ENCODE peak calls at places on chromosome 19, in four cellular contexts. One of them, this sample, is unnamed.

GRCh38 chr19:29429581-29429980 is 96.2 kb upstream of the VSTM2B start:
- DNase-seq in transverse colon: no peak
- DNase-seq in GM23338: no peak
- DNase-seq in fibroblast of pulmonary artery: no peak
- DNase-seq in this sample: no peak

GRCh38 chr19:11797491-11797890 is 832 bp upstream of the ZNF491 start:
- DNase-seq in transverse colon: peak; percentile 92
- DNase-seq in GM23338: peak; percentile 94
- DNase-seq in fibroblast of pulmonary artery: peak; percentile 91
- DNase-seq in this sample: peak; percentile 89

GRCh38 chr19:41893899-41894298 is 10.9 kb downstream of the ARHGEF1 start:
- DNase-seq in fibroblast of pulmonary artery: no peak
- DNase-seq in GM23338: peak; percentile 63
- DNase-seq in transverse colon: no peak
- DNase-seq in this sample: no peak

GRCh38 chr19:43504426-43505185 is at the start of gene PHLDB3:
- DNase-seq in transverse colon: peak; percentile 60
- DNase-seq in GM23338: peak; percentile 65
- DNase-seq in fibroblast of pulmonary artery: no peak
- DNase-seq in this sample: no peak

GRCh38 chr19:29321116-29321515 is 108.2 kb upstream of the UQCRFS1 start:
- DNase-seq in fibroblast of pulmonary artery: no peak
- DNase-seq in transverse colon: no peak
- DNase-seq in GM23338: no peak
- DNase-seq in this sample: no peak

GRCh38 chr19:355134-355533 is 10.5 kb upstream of the MIER2 start:
- DNase-seq in GM23338: no peak
- DNase-seq in fibroblast of pulmonary artery: no peak
- DNase-seq in transverse colon: no peak
- DNase-seq in this sample: no peak

GRCh38 chr19:14941189-14941588 is at the start of gene OR7C2:
- DNase-seq in fibroblast of pulmonary artery: no peak
- DNase-seq in transverse colon: no peak
- DNase-seq in GM23338: no peak
- DNase-seq in this sample: no peak

GRCh38 chr19:52464798-52465470 is 11.6 kb downstream of the ZNF578 start:
- DNase-seq in fibroblast of pulmonary artery: no peak
- DNase-seq in GM23338: peak; percentile 94
- DNase-seq in transverse colon: no peak
- DNase-seq in this sample: no peak

GRCh38 chr19:9836021-9836420 is 903 bp downstream of the PIN1 start:
- DNase-seq in GM23338: no peak
- DNase-seq in fibroblast of pulmonary artery: peak; percentile 44
- DNase-seq in transverse colon: no peak
- DNase-seq in this sample: peak; percentile 24

GRCh38 chr19:14383898-14384669 is 2.8 kb downstream of the ADGRE5 start:
- DNase-seq in fibroblast of pulmonary artery: peak; percentile 45
- DNase-seq in transverse colon: peak; percentile 60
- DNase-seq in GM23338: no peak
- DNase-seq in this sample: peak; percentile 64

GRCh38 chr19:15265849-15266248 is 33.6 kb upstream of the EPHX3 start:
- DNase-seq in fibroblast of pulmonary artery: peak; percentile 98
- DNase-seq in GM23338: no peak
- DNase-seq in transverse colon: peak; percentile 75
- DNase-seq in this sample: peak; percentile 97

GRCh38 chr19:13163609-13164364 is 13.6 kb downstream of the IER2 start:
- DNase-seq in transverse colon: peak; percentile 80
- DNase-seq in GM23338: peak; percentile 90
- DNase-seq in fibroblast of pulmonary artery: peak; percentile 94
- DNase-seq in this sample: peak; percentile 93

GRCh38 chr19:40721936-40722661 is 5.2 kb downstream of the ITPKC start:
- DNase-seq in transverse colon: no peak
- DNase-seq in GM23338: no peak
- DNase-seq in fibroblast of pulmonary artery: peak; percentile 44
- DNase-seq in this sample: peak; percentile 34

GRCh38 chr19:29872224-29872731 is 60.5 kb downstream of the CCNE1 start:
- DNase-seq in GM23338: peak; percentile 65
- DNase-seq in transverse colon: no peak
- DNase-seq in fibroblast of pulmonary artery: peak; percentile 28
- DNase-seq in this sample: no peak

GRCh38 chr19:5627395-5627904 is 4.6 kb downstream of the SAFB start:
- DNase-seq in GM23338: peak; percentile 38
- DNase-seq in fibroblast of pulmonary artery: no peak
- DNase-seq in transverse colon: peak; percentile 50
- DNase-seq in this sample: peak; percentile 31

GRCh38 chr19:53037101-53038097 is 7.1 kb upstream of the ERVV-2 start:
- DNase-seq in GM23338: peak; percentile 87
- DNase-seq in transverse colon: no peak
- DNase-seq in fibroblast of pulmonary artery: peak; percentile 59
- DNase-seq in this sample: peak; percentile 62

GRCh38 chr19:6522712-6523111 is 8.1 kb upstream of the TNFSF9 start:
- DNase-seq in GM23338: no peak
- DNase-seq in transverse colon: no peak
- DNase-seq in fibroblast of pulmonary artery: no peak
- DNase-seq in this sample: no peak

GRCh38 chr19:55344444-55344843 is 4.8 kb downstream of the KMT5C start:
- DNase-seq in transverse colon: no peak
- DNase-seq in fibroblast of pulmonary artery: no peak
- DNase-seq in GM23338: no peak
- DNase-seq in this sample: peak; percentile 44

GRCh38 chr19:49434907-49435577 is 6.3 kb downstream of the SLC17A7 start:
- DNase-seq in GM23338: no peak
- DNase-seq in transverse colon: no peak
- DNase-seq in fibroblast of pulmonary artery: no peak
- DNase-seq in this sample: no peak

GRCh38 chr19:49987159-49987698 is 26.3 kb upstream of the SIGLEC11 start:
- DNase-seq in fibroblast of pulmonary artery: peak; percentile 95
- DNase-seq in transverse colon: peak; percentile 86
- DNase-seq in GM23338: peak; percentile 99
- DNase-seq in this sample: peak; percentile 94

GRCh38 chr19:7067716-7068115 is 1.8 kb upstream of the ZNF557 start:
- DNase-seq in GM23338: no peak
- DNase-seq in fibroblast of pulmonary artery: no peak
- DNase-seq in transverse colon: no peak
- DNase-seq in this sample: no peak

GRCh38 chr19:28847468-28847867 is 365.5 kb downstream of the UQCRFS1 start:
- DNase-seq in GM23338: peak; percentile 9
- DNase-seq in fibroblast of pulmonary artery: no peak
- DNase-seq in transverse colon: no peak
- DNase-seq in this sample: no peak

GRCh38 chr19:41792513-41793413 is 3.6 kb upstream of the CEACAM3 start:
- DNase-seq in fibroblast of pulmonary artery: peak; percentile 56
- DNase-seq in transverse colon: peak; percentile 63
- DNase-seq in GM23338: peak; percentile 84
- DNase-seq in this sample: peak; percentile 33

GRCh38 chr19:7989071-7989575 is 16.3 kb downstream of the ELAVL1 start:
- DNase-seq in GM23338: no peak
- DNase-seq in fibroblast of pulmonary artery: peak; percentile 23
- DNase-seq in transverse colon: no peak
- DNase-seq in this sample: no peak

GRCh38 chr19:41409288-41409687 is 11.7 kb downstream of the BCKDHA start:
- DNase-seq in GM23338: no peak
- DNase-seq in fibroblast of pulmonary artery: peak; percentile 51
- DNase-seq in transverse colon: no peak
- DNase-seq in this sample: peak; percentile 50

GRCh38 chr19:15672580-15673175 is at the start of gene CYP4F12:
- DNase-seq in fibroblast of pulmonary artery: peak; percentile 20
- DNase-seq in transverse colon: peak; percentile 96
- DNase-seq in GM23338: peak; percentile 17
- DNase-seq in this sample: peak; percentile 1

GRCh38 chr19:14300281-14300680 is 81.0 kb upstream of the ADGRE5 start:
- DNase-seq in fibroblast of pulmonary artery: no peak
- DNase-seq in GM23338: peak; percentile 74
- DNase-seq in transverse colon: peak; percentile 10
- DNase-seq in this sample: no peak

GRCh38 chr19:23415561-23416191 is 20.4 kb upstream of the ZNF91 start:
- DNase-seq in fibroblast of pulmonary artery: peak; percentile 4
- DNase-seq in GM23338: peak; percentile 97
- DNase-seq in transverse colon: peak; percentile 86
- DNase-seq in this sample: no peak

GRCh38 chr19:53079313-53079924 is 23.8 kb downstream of the ZNF160 start:
- DNase-seq in fibroblast of pulmonary artery: no peak
- DNase-seq in transverse colon: no peak
- DNase-seq in GM23338: no peak
- DNase-seq in this sample: no peak

GRCh38 chr19:748274-748598 is 2.7 kb upstream of the MISP start:
- DNase-seq in transverse colon: peak; percentile 88
- DNase-seq in fibroblast of pulmonary artery: no peak
- DNase-seq in GM23338: no peak
- DNase-seq in this sample: no peak

GRCh38 chr19:33339750-33340029 is 33.8 kb upstream of the CEBPG start:
- DNase-seq in GM23338: no peak
- DNase-seq in transverse colon: no peak
- DNase-seq in fibroblast of pulmonary artery: no peak
- DNase-seq in this sample: no peak

GRCh38 chr19:14050512-14050911 is 11.4 kb downstream of the PALM3 start:
- DNase-seq in GM23338: no peak
- DNase-seq in fibroblast of pulmonary artery: no peak
- DNase-seq in transverse colon: no peak
- DNase-seq in this sample: no peak

GRCh38 chr19:9914001-9914314 is 22.4 kb downstream of the OLFM2 start:
- DNase-seq in transverse colon: no peak
- DNase-seq in fibroblast of pulmonary artery: no peak
- DNase-seq in GM23338: peak; percentile 61
- DNase-seq in this sample: no peak

GRCh38 chr19:772730-773436 is 22.0 kb downstream of the MISP start:
- DNase-seq in fibroblast of pulmonary artery: no peak
- DNase-seq in GM23338: peak; percentile 72
- DNase-seq in transverse colon: no peak
- DNase-seq in this sample: no peak

GRCh38 chr19:38337360-38337653 is 1.7 kb downstream of the CATSPERG start:
- DNase-seq in GM23338: no peak
- DNase-seq in fibroblast of pulmonary artery: no peak
- DNase-seq in transverse colon: no peak
- DNase-seq in this sample: no peak

GRCh38 chr19:12789098-12789903 is 2.0 kb upstream of the JUNB start:
- DNase-seq in transverse colon: no peak
- DNase-seq in fibroblast of pulmonary artery: peak; percentile 42
- DNase-seq in GM23338: peak; percentile 54
- DNase-seq in this sample: peak; percentile 55

GRCh38 chr19:4774136-4774535 is 17.4 kb upstream of the FEM1A start:
- DNase-seq in transverse colon: no peak
- DNase-seq in GM23338: no peak
- DNase-seq in fibroblast of pulmonary artery: no peak
- DNase-seq in this sample: no peak

GRCh38 chr19:49113762-49114629 is at the start of gene LIN7B:
- DNase-seq in fibroblast of pulmonary artery: peak; percentile 63
- DNase-seq in transverse colon: peak; percentile 74
- DNase-seq in GM23338: peak; percentile 84
- DNase-seq in this sample: peak; percentile 58

GRCh38 chr19:53467138-53467502 is 413 bp upstream of the ZNF813 start:
- DNase-seq in fibroblast of pulmonary artery: no peak
- DNase-seq in transverse colon: peak; percentile 14
- DNase-seq in GM23338: no peak
- DNase-seq in this sample: no peak

DNA sequence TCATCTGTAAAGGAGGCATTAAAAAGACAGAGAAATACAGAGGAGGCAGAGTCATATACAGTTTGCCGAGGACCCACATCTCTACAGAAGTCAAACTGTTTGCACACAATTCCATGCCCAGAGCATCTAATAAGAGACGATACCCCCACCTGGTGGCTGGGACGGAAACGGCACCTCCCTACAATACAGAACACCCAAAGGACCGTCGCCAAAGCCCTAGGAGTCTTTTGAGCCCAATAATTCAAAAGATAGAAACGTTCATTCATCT is 703 bp upstream of the PLEKHG2 start:
- DNase-seq in transverse colon: peak; percentile 96
- DNase-seq in fibroblast of pulmonary artery: peak; percentile 95
- DNase-seq in GM23338: peak; percentile 97
- DNase-seq in this sample: peak; percentile 95
- TF ChIP-seq CTCF in transverse colon: peak; percentile 88
- TF ChIP-seq CTCF in fibroblast of pulmonary artery: peak; percentile 91
- TF ChIP-seq CTCF in GM23338: peak; percentile 100
- TF ChIP-seq CTCF in this sample: peak; percentile 93

GRCh38 chr19:17105548-17105947 is 30.0 kb downstream of the MYO9B start:
- DNase-seq in fibroblast of pulmonary artery: no peak
- DNase-seq in transverse colon: no peak
- DNase-seq in GM23338: no peak
- DNase-seq in this sample: no peak
- H3K4me3 ChIP-seq in fibroblast of pulmonary artery: no peak overlapping the region
- H3K4me3 ChIP-seq in transverse colon: no peak overlapping the region
- H3K4me3 ChIP-seq in GM23338: no peak overlapping the region
- H3K4me3 ChIP-seq in this sample: no peak overlapping the region

GRCh38 chr19:44954649-44955499 is at the start of gene CLPTM1:
- DNase-seq in GM23338: peak; percentile 99
- DNase-seq in transverse colon: peak; percentile 97
- DNase-seq in fibroblast of pulmonary artery: peak; percentile 98
- DNase-seq in this sample: peak; percentile 98
- TF ChIP-seq CTCF in GM23338: no peak
- TF ChIP-seq CTCF in transverse colon: no peak
- TF ChIP-seq CTCF in fibroblast of pulmonary artery: no peak
- TF ChIP-seq CTCF in this sample: no peak

GRCh38 chr19:47582320-47582909 is 9.5 kb upstream of the ZNF541 start:
- DNase-seq in GM23338: no peak
- DNase-seq in fibroblast of pulmonary artery: peak; percentile 80
- DNase-seq in transverse colon: no peak
- DNase-seq in this sample: peak; percentile 94
- H3K4me3 ChIP-seq in GM23338: no peak overlapping the region
- H3K4me3 ChIP-seq in fibroblast of pulmonary artery: peak overlapping the region; percentile 32
- H3K4me3 ChIP-seq in transverse colon: no peak overlapping the region
- H3K4me3 ChIP-seq in this sample: peak overlapping the region; percentile 9

This sample was measured in fibroblast of villous mesenchyme.